ENCODE peak calls at places on chromosomes 7 and 10, in four cellular contexts. Y, P, L and F are unnamed samples. For H3K4me1 and H3K9me3, the result is how much of the 10 kb centered on the place peaks cover.

GRCh38 chr7:154767821-154768415 is 235.0 kb downstream of the PAXIP1 start:
- DNase-seq in L (no peak), P (no peak), Y (no peak), F (no peak)

GRCh38 chr7:8481752-8482446 is 48.5 kb downstream of the NXPH1 start:
- DNase-seq in Y (no peak), P (peak), L (no peak), F (no peak)

GRCh38 chr7:27149817-27150567 is 2.4 kb downstream of the HOXA3 start:
- DNase-seq in Y (peak), P (peak), L (no peak), F (no peak)

GRCh38 chr10:69051303-69051702 is 36.6 kb upstream of the SRGN start:
- DNase-seq in P (peak), L (no peak), Y (no peak), F (no peak)

GRCh38 chr10:51926336-51926735 is 226.9 kb upstream of the CSTF2T start:
- DNase-seq in P (no peak), Y (no peak), L (no peak), F (no peak)

GRCh38 chr7:64562621-64563275 is at the start of gene ZNF680:
- DNase-seq in Y (peak), L (peak), P (peak), F (peak)

GRCh38 chr7:2629740-2630681 is 1.8 kb upstream of the TTYH3 start:
- DNase-seq in Y (peak), P (no peak), L (peak), F (no peak)

GRCh38 chr10:43427166-43427825 is 9.6 kb upstream of the ZNF487 start:
- DNase-seq in L (no peak), P (no peak), Y (no peak), F (no peak)

GRCh38 chr10:71819479-71819878 is 31.6 kb downstream of the PSAP start:
- DNase-seq in Y (no peak), P (peak), L (no peak), F (no peak)

GRCh38 chr7:2008101-2008935 is 224.4 kb downstream of the MAD1L1 start:
- DNase-seq in L (peak), P (peak), Y (no peak), F (peak)

GRCh38 chr7:54180796-54181195 is 361.4 kb upstream of the VSTM2A start:
- DNase-seq in Y (no peak), P (no peak), L (no peak), F (no peak)

GRCh38 chr7:102061981-102062390 is 224.7 kb upstream of the SH2B2 start:
- DNase-seq in P (no peak), Y (no peak), L (no peak), F (no peak)

GRCh38 chr10:13322615-13323148 is 22.8 kb upstream of the PHYH start:
- DNase-seq in L (no peak), P (no peak), Y (no peak), F (no peak)
- H3K4me3 ChIP-seq in L (no peak), P (no peak), Y (no peak), F (no peak)

GRCh38 chr10:22693371-22693784 is 21.0 kb downstream of the PIP4K2A start:
- DNase-seq in Y (peak), L (no peak), P (no peak), F (no peak)
- H3K4me1 ChIP-seq in Y (under half), L (under half), P (under half), F (under half)

GRCh38 chr7:158419238-158419785 is 168.3 kb downstream of the PTPRN2 start:
- DNase-seq in Y (no peak), P (no peak), L (no peak), F (no peak)

GRCh38 chr7:158423190-158423555 is 164.4 kb downstream of the PTPRN2 start:
- DNase-seq in Y (no peak), P (no peak), L (no peak), F (no peak)

GRCh38 chr7:158422551-158423189 is 165.0 kb downstream of the PTPRN2 start:
- DNase-seq in P (no peak), Y (no peak), L (no peak), F (no peak)

GRCh38 chr7:158421394-158421793 is 166.2 kb downstream of the PTPRN2 start:
- DNase-seq in Y (no peak), L (no peak), P (no peak), F (no peak)

DNA sequence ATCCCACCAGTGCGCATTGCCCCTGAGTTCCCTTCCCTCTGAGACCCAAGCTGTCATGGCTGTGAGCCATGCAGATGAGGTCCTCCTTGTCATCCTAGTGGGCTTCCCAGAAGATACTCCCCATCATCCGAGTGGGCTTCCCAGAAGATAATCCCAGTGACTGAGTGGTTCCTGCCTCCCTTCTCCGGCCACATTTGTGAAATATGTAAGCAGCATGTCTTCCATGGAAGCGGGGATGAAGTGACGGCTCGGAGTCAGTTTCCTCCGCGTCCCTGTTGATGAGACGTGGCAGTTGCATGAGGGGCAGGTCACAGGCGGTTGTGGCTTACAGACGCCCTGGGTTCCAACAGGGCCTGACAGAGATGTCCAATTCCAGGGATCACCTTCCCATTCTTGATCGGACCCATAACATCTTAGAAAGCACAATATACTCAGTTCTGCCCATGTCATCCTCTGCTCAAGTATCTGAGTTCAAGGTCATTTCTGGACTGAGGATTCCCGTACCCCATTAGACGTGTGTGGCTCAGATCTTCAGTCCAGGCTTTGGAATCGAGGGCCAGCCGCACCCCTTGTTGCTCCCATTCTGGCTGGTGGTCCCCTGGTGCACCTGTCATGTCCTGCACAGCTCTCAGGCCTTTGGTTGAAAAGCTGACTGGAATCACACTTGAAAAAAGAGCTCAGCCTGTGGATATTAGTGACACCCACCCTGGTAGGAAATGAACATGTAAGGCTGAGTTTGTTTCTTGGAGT is 166.9 kb downstream of the PTPRN2 start:
- DNase-seq in Y (no peak), P (no peak), L (no peak), F (no peak)
- H3K9me3 ChIP-seq in Y (under half), P (under half), L (under half), F (under half)

DNA sequence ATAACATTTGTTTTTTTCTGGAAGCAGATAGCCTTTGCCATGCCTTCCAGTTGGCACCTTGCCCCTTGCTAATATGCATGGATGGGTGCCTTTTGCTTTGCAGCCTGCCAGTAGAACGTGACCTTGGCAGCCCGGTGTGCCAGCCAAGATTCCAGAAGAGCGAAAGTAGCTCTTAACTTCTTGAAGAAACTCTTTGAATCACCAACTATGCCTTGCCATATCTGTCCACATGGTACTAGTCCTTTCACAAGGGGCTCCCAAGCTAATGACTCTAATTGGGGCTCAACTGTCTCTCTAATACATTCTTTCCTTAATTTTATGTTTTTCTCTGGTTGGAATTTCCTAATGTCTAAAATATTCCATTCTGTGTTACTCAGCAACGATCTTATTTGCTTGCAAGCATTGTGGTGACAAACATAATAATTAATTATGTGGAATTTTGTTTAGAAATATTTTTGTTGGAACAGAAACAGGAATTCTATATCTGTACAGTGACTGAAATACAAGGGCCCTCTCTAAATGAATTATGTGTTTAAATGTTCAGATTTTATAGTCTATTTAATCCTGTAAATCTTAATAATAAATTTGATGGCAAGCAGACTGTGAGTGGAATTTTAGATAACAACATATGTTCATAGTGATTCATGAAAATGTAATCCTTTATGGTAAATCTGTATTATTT is 45.8 kb downstream of the HDAC9 start:
- DNase-seq in P (peak), L (no peak), Y (no peak), F (peak)
- H3K4me3 ChIP-seq in P (no peak), L (no peak), Y (no peak), F (peak)

DNA sequence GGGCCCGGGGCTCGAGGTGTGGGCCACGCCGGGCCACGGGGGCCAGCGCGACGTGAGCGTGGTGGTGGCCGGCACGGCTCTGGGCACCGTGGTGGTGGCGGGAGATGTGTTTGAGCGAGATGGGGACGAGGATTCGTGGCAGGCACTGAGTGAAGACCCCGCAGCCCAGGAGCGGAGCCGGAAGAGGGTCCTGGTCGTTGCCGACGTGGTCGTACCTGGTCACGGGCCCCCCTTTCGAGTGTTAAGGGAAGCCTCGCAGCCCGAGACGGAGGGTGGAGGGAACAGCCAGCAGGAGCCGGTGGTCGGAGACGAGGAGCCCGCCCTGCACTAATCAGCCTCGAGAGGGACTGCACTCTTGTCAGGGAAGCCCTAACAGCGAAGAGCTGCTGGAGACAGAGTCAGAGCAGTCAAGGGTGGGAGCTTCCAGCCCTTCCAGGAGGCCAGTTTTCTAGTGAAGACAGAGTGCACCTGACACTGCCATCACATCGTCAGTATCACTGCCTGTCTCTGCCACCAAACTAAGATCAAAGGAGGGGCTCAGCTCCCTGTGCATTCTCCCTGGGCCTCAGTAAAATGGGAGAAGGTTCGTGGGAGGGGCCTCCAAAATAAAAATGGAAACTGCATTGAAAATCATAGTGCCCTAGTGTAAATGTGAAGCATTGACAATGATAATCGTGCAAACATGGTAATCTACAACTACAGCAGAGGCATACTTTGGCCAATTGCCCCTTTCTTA is 1.3 kb downstream of the MBLAC1 start:
- DNase-seq in P (no peak), Y (peak), L (peak), F (no peak)
- H3K4me1 ChIP-seq in P (under half), Y (under half), L (half or more), F (under half)

DNA sequence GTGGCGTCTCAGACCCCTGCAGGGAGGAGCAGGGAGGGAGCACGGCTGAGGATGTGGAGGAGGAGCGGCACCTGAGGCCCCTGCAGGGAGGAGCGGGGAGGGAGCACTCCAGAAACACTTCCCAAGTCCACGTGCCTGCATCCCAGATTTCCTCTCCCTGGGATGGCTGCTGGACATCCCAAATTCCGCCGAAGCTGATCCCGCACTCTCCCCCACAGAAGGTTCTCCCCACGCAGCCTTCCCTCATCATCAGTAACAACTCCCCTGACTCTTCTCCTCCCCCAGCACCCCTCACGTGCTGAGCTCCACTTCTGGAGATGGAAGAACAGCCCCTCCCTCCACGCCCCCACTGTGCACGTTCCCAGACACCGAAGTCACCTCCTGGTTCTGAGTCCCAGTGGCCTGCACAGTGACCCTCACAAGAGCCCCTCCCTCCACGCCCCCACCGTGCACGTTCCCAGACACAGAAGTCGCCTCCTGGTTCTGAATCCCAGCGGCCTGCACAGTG is 17.8 kb upstream of the FOXL3 start:
- DNase-seq in Y (no peak), P (no peak), L (no peak), F (peak)
- H3K9me3 ChIP-seq in Y (under half), P (under half), L (under half), F (under half)

DNA sequence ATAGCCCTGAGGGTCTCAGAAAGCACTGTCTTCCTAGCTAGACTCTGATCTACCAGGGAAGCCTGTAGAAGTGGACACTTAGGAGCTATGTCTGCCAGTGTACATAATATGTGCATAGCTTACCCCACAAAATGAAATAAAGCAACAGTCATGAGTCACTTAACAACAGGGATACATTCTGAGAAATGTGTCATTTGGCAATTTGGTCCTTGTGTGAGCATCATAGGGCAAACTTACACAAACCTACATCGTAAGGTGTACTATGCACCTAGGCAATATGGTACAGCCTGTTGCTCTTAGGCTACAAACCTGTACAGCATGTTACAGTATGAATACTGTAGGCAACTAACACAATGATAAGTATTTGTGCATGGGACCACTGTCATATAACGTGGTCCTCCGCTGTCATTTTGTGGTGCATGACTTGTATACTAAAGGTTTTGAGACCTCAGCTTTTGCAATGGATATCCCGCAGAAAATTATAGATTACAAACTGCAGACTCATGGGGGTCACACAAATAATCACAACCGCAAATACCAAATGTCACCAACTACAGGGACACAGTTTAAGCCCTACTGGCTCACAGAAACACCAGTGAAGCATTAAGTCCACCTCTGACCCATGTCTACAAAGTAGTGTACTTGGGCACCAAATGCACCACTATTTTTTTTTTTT is 1.7 kb downstream of the URGCP start:
- DNase-seq in L (no peak), Y (peak), P (no peak), F (no peak)
- H3K4me3 ChIP-seq in L (no peak), Y (peak), P (peak), F (peak)

DNA sequence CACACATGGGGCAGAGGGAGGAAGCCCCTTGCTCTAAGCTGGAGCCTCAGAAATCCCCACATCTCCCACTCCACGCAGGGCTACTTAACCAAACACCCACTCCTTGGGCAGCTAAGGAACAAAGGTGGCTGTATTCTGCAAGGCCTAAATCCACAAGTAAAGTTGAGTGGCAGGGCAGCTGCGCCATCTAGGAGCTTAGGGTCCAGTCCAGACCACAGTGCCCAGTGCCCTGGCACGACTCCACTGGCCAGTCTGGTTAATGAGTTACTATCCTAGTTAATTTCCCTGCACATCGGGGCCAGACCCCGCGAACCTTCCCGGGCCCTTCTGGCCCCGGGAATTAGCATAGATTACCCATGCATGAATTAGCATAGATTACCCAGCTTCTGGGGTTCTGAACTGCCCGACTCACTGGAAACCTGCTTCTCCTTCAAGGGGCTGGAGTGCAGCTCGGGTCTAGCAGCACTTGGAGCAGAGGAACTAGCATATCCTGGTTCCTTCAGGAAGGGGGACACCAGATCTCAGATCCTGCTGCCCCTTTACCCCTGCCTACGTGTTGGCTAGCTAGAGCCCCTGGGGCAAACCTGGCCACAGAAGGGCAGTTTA is 3.2 kb upstream of the EMX2 start:
- DNase-seq in Y (no peak), L (no peak), P (no peak), F (no peak)
- H3K4me1 ChIP-seq in Y (under half), L (under half), P (under half), F (under half)

GRCh38 chr10:93415693-93416092 is 66.4 kb downstream of the MYOF start:
- DNase-seq in L (no peak), Y (peak), P (no peak), F (no peak)
- H3K9me3 ChIP-seq in L (under half), Y (under half), P (under half), F (under half)

GRCh38 chr10:100265821-100266485 is 1.5 kb downstream of the CWF19L1 start:
- DNase-seq in P (no peak), Y (no peak), L (no peak), F (no peak)
- H3K4me3 ChIP-seq in P (no peak), Y (peak), L (no peak), F (peak)